ENCODE peak calls at places on chromosomes 3 and 15, in five cellular contexts. A, W, N, Z and D are unnamed samples.

GRCh38 chr3:186888569-186888968 is 41.8 kb upstream of the ST6GAL1 start:
- DNase-seq in A (no peak), W (no peak), N (no peak), Z (no peak), D (no peak)

GRCh38 chr3:86180696-86181095 is 810.3 kb downstream of the VGLL3 start:
- DNase-seq in A (no peak), W (no peak), N (peak), Z (no peak), D (no peak)

GRCh38 chr3:152193673-152194267 is 75.0 kb upstream of the MBNL1 start:
- DNase-seq in A (no peak), W (no peak), N (no peak), Z (no peak), D (no peak)

GRCh38 chr3:127036209-127037020 is 53.5 kb downstream of the PLXNA1 start:
- DNase-seq in A (no peak), W (no peak), N (no peak), Z (no peak), D (peak)

GRCh38 chr3:152466784-152467183 is 198.1 kb downstream of the MBNL1 start:
- DNase-seq in A (no peak), W (peak), N (peak), Z (no peak), D (no peak)

GRCh38 chr3:72633534-72633933 is 214.7 kb downstream of the SHQ1 start:
- DNase-seq in A (no peak), W (no peak), N (no peak), Z (no peak), D (no peak)

GRCh38 chr15:74655424-74655823 is 39.8 kb downstream of the CLK3 start:
- DNase-seq in A (no peak), W (no peak), N (peak), Z (no peak), D (no peak)

GRCh38 chr3:150237490-150237889 is 170.6 kb upstream of the TSC22D2 start:
- DNase-seq in A (no peak), W (no peak), N (no peak), Z (no peak), D (no peak)

GRCh38 chr3:148737104-148737525 is 39.4 kb downstream of the AGTR1 start:
- DNase-seq in A (no peak), W (no peak), N (peak), Z (no peak), D (no peak)

GRCh38 chr3:53703630-53704362 is 142.4 kb downstream of the CHDH start:
- DNase-seq in A (no peak), W (no peak), N (no peak), Z (peak), D (no peak)

GRCh38 chr15:40293905-40294895 is 11.3 kb upstream of the ANKRD63 start:
- DNase-seq in A (no peak), W (no peak), N (no peak), Z (no peak), D (no peak)

GRCh38 chr3:78951546-78951945 is 816.3 kb downstream of the ROBO1 start:
- DNase-seq in A (no peak), W (peak), N (no peak), Z (no peak), D (no peak)

GRCh38 chr3:161208931-161209330 is 12.2 kb upstream of the NMD3 start:
- DNase-seq in A (no peak), W (no peak), N (no peak), Z (no peak), D (no peak)

GRCh38 chr15:51336011-51336410 is 2.4 kb downstream of the CYP19A1 start:
- DNase-seq in A (no peak), W (no peak), N (no peak), Z (no peak), D (no peak)

GRCh38 chr3:158434412-158435038 is 136.5 kb upstream of the MLF1 start:
- DNase-seq in A (peak), W (peak), N (peak), Z (no peak), D (peak)

GRCh38 chr3:100698736-100699135 is 10.6 kb upstream of the TFG start:
- DNase-seq in A (no peak), W (no peak), N (no peak), Z (no peak), D (no peak)

GRCh38 chr3:38348903-38349302 is 2.3 kb downstream of the XYLB start:
- DNase-seq in A (no peak), W (peak), N (no peak), Z (no peak), D (no peak)

GRCh38 chr3:179324270-179324754 is 1.5 kb downstream of the ZNF639 start:
- DNase-seq in A (no peak), W (peak), N (peak), Z (no peak), D (no peak)

GRCh38 chr15:39270976-39271375 is 309.9 kb upstream of the THBS1 start:
- DNase-seq in A (no peak), W (peak), N (no peak), Z (no peak), D (no peak)

GRCh38 chr3:40055956-40056355 is 246.5 kb downstream of the MYRIP start:
- DNase-seq in A (no peak), W (no peak), N (no peak), Z (no peak), D (no peak)